ENCODE peak calls at places on chromosome 18, in seven cellular contexts. S is sigmoid colon, H is body of pancreas, G is brain microvascular endothelial cell, K is IMR-90, F is mammary epithelial cell, W is ovary. D is an unnamed sample.

GRCh38 chr18:78936251-78937005 is 43.2 kb upstream of the SALL3 start:
- DNase-seq in S (no peak), H (no peak), G (no peak), K (no peak), F (no peak), W (no peak), D (no peak)

GRCh38 chr18:60377778-60378469 is 5.3 kb upstream of the MC4R start:
- DNase-seq in S (no peak), H (no peak), G (no peak), K (no peak), F (no peak), W (no peak), D (no peak)

GRCh38 chr18:48961547-48961946 is 10.8 kb upstream of the SMAD7 start:
- DNase-seq in S (no peak), H (no peak), G (peak; percentile 80), K (peak; percentile 52), F (no peak), W (no peak), D (no peak)

GRCh38 chr18:36613069-36613468 is 215.7 kb downstream of the TPGS2 start:
- DNase-seq in S (no peak), H (no peak), G (no peak), K (no peak), F (no peak), W (no peak), D (no peak)

GRCh38 chr18:45567123-45567522 is 48.2 kb upstream of the SLC14A2 start:
- DNase-seq in S (no peak), H (peak; percentile 14), G (peak; percentile 85), K (peak; percentile 21), F (no peak), W (no peak), D (no peak)

GRCh38 chr18:77323640-77324370 is 74.2 kb downstream of the GALR1 start:
- DNase-seq in S (no peak), H (no peak), G (no peak), K (no peak), F (no peak), W (no peak), D (no peak)

GRCh38 chr18:34023471-34023870 is 201.2 kb downstream of the NOL4 start:
- DNase-seq in S (no peak), H (no peak), G (peak; percentile 14), K (peak; percentile 4), F (peak; percentile 39), W (no peak), D (no peak)

GRCh38 chr18:8443505-8443904 is 165.7 kb upstream of the RAB12 start:
- DNase-seq in S (no peak), H (no peak), G (no peak), K (peak; percentile 15), F (peak; percentile 17), W (no peak), D (no peak)

GRCh38 chr18:58186258-58186948 is 142.4 kb downstream of the NEDD4L start:
- DNase-seq in S (no peak), H (peak; percentile 65), G (peak; percentile 91), K (peak; percentile 91), F (peak; percentile 92), W (no peak), D (no peak)

GRCh38 chr18:9516437-9517064 is 41.2 kb downstream of the RALBP1 start:
- DNase-seq in S (no peak), H (peak; percentile 20), G (no peak), K (peak; percentile 46), F (peak; percentile 33), W (no peak), D (peak; percentile 56)

GRCh38 chr18:50629148-50629631 is 69.3 kb downstream of the MAPK4 start:
- DNase-seq in S (peak; percentile 53), H (no peak), G (no peak), K (no peak), F (peak; percentile 78), W (no peak), D (no peak)

GRCh38 chr18:36492604-36493329 is 195.3 kb downstream of the FHOD3 start:
- DNase-seq in S (no peak), H (no peak), G (no peak), K (no peak), F (peak; percentile 23), W (no peak), D (no peak)

GRCh38 chr18:51522821-51523220 is 325.3 kb upstream of the MEX3C start:
- DNase-seq in S (no peak), H (no peak), G (peak; percentile 1), K (no peak), F (peak; percentile 87), W (no peak), D (no peak)

GRCh38 chr18:70331456-70332097 is 42.7 kb downstream of the SOCS6 start:
- DNase-seq in S (no peak), H (no peak), G (no peak), K (no peak), F (no peak), W (no peak), D (no peak)
- H3K27ac ChIP-seq in S (no peak overlapping the region), H (no peak overlapping the region), G (no peak overlapping the region), K (no peak overlapping the region), F (no peak overlapping the region), W (no peak overlapping the region), D (no peak overlapping the region)

DNA sequence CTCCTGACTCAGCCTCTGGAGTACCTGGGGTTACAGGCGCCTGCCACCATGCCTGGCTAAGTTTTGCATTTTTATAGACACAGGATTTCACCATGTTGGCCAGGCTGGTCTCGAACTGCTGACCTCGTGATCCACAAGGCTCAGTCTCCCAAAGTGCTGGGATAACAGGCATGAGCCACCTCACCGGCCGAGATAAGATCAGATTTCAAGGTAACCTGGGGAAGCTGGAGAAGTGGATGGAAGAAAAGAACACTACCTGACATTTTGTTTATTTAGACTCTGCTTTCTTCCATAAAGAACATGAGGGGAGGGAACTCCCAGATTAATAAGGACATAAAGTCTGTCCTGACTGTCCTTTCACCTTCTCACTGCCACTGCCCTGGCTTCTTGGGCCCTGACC is 4.8 kb upstream of the IMPA2 start:
- DNase-seq in S (no peak), H (no peak), G (no peak), K (no peak), F (no peak), W (no peak), D (no peak)
- H3K36me3 ChIP-seq in S (no peaks in the 10 kb centered on the region), H (no peaks in the 10 kb centered on the region), G (no peaks in the 10 kb centered on the region), K (no peaks in the 10 kb centered on the region), F (no peaks in the 10 kb centered on the region), W (no peaks in the 10 kb centered on the region), D (no peaks in the 10 kb centered on the region)

GRCh38 chr18:26869640-26870039 is 4.1 kb upstream of the AQP4 start:
- DNase-seq in S (no peak), H (no peak), G (no peak), K (no peak), F (no peak), W (no peak), D (no peak)
- H3K4me3 ChIP-seq in S (no peak overlapping the region), H (no peak overlapping the region), G (no peak overlapping the region), K (no peak overlapping the region), F (no peak overlapping the region), W (no peak overlapping the region), D (no peak overlapping the region)

DNA sequence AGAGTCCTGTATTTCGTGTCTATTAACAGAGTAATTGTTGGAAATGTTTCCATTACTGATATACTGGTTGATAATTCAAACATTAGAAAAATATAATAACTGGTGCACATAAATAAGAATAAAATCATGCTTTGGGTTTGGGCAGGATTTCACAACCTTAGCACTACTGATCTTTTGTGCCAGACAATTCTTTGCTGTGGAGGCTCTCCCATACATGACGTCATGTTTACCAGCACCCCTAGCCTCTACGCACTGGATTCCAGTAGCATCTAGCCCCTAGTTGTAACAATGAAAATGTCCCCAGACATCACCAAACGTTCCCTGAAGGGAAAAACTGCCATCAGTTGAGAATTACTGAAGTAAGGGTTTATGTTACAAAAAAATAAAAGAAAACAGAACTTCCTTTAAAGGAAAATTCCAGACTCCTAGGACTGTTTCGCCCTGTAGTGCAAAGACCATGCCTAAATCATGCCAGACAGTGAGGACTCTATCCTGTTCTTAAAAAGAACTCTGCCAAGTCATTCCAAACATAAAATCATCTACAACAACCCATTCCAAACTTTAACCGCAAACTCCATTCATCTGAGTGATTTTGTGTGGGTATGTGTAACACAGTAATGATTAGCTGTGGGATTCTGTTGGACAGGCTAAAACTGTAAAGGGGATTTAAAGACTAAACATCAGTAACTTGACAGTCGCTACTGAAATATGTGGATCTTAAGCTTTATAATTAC is 313.4 kb upstream of the CCDC68 start:
- DNase-seq in S (no peak), H (no peak), G (no peak), K (peak; percentile 84), F (no peak), W (peak; percentile 56), D (no peak)
- H3K27ac ChIP-seq in S (no peak overlapping the region), H (no peak overlapping the region), G (no peak overlapping the region), K (peak overlapping the region; percentile 54), F (no peak overlapping the region), W (no peak overlapping the region), D (no peak overlapping the region)

GRCh38 chr18:2911533-2911932 is 64.7 kb downstream of the EMILIN2 start:
- DNase-seq in S (no peak), H (no peak), G (no peak), K (no peak), F (no peak), W (no peak), D (no peak)
- H3K36me3 ChIP-seq in S (peaks cover 41% of the 10 kb centered on the region), H (no peaks in the 10 kb centered on the region), G (peaks cover 30% of the 10 kb centered on the region), K (peaks cover 24% of the 10 kb centered on the region), F (no peaks in the 10 kb centered on the region), W (no peaks in the 10 kb centered on the region), D (peaks cover 3% of the 10 kb centered on the region)

D was measured in SJCRH30.